ENCODE peak calls at places on chromosomes 11 and 22, in six cellular contexts. Z is CD4-positive, alpha-beta memory T cell; P is fibroblast of lung; A is suprapubic skin; W is Caco-2; G is HAP-1. D is an unnamed sample.

GRCh38 chr22:44139773-44140172 is 41.0 kb upstream of the PARVG start:
- DNase-seq in G (no peak), P (no peak), A (no peak), W (no peak), Z (no peak), D (no peak)

GRCh38 chr22:19661156-19661555 is 53.1 kb upstream of the SEPTIN5 start:
- DNase-seq in A (no peak), W (no peak), G (no peak), Z (no peak), P (no peak), D (no peak)

GRCh38 chr22:33227791-33228190 is 169.6 kb upstream of the SYN3 start:
- DNase-seq in P (peak; percentile 18), G (no peak), A (no peak), W (no peak), Z (no peak), D (no peak)

GRCh38 chr22:45511847-45512261 is 9.2 kb downstream of the FBLN1 start:
- DNase-seq in G (no peak), P (peak; percentile 91), A (peak; percentile 84), Z (no peak), W (no peak), D (no peak)

GRCh38 chr22:38257650-38258246 is 15.1 kb downstream of the TMEM184B start:
- DNase-seq in P (no peak), W (peak; percentile 43), Z (no peak), G (no peak), A (no peak), D (no peak)

GRCh38 chr22:29580200-29580810 is 608 bp downstream of the NIPSNAP1 start:
- DNase-seq in G (peak; percentile 44), P (no peak), A (no peak), W (peak; percentile 58), Z (peak; percentile 5), D (no peak)

GRCh38 chr22:29308791-29309262 is 2.4 kb downstream of the GAS2L1 start:
- DNase-seq in P (peak; percentile 85), A (no peak), Z (peak; percentile 46), W (no peak), G (no peak), D (no peak)

GRCh38 chr11:69000391-69000790 is 12.7 kb downstream of the MRGPRF start:
- DNase-seq in P (no peak), A (no peak), Z (no peak), W (no peak), G (no peak), D (no peak)

GRCh38 chr11:106553304-106553703 is 465.0 kb downstream of the GUCY1A2 start:
- DNase-seq in P (no peak), G (no peak), A (peak; percentile 55), W (no peak), Z (no peak), D (no peak)

GRCh38 chr11:79362358-79362757 is 78.5 kb downstream of the TENM4 start:
- DNase-seq in W (no peak), A (no peak), P (no peak), Z (no peak), G (no peak), D (no peak)

GRCh38 chr11:7552666-7553065 is 38.9 kb downstream of the PPFIBP2 start:
- DNase-seq in G (no peak), W (no peak), Z (no peak), P (no peak), A (no peak), D (no peak)

GRCh38 chr11:100791103-100791502 is 104.0 kb downstream of the ARHGAP42 start:
- DNase-seq in Z (no peak), G (peak; percentile 64), W (no peak), P (no peak), A (no peak), D (no peak)

GRCh38 chr11:67438121-67438902 is 830 bp upstream of the PTPRCAP start:
- DNase-seq in G (no peak), P (no peak), A (no peak), Z (peak; percentile 74), W (no peak), D (no peak)

GRCh38 chr22:40313007-40313406 is 33.3 kb upstream of the ADSL start:
- DNase-seq in Z (no peak), P (no peak), A (no peak), W (no peak), G (no peak), D (no peak)

GRCh38 chr11:14312736-14313438 is 46.1 kb downstream of the RRAS2 start:
- DNase-seq in P (peak; percentile 72), G (no peak), W (no peak), Z (peak; percentile 14), A (no peak), D (no peak)

GRCh38 chr11:130606781-130607511 is 158.5 kb downstream of the ADAMTS15 start:
- DNase-seq in W (no peak), G (no peak), Z (no peak), A (no peak), P (peak; percentile 62), D (no peak)

GRCh38 chr22:20761536-20761935 is 12.4 kb upstream of the SERPIND1 start:
- DNase-seq in Z (no peak), G (no peak), A (no peak), W (no peak), P (peak; percentile 65), D (no peak)

GRCh38 chr22:20750461-20751184 is 23.3 kb upstream of the SERPIND1 start:
- DNase-seq in P (peak; percentile 86), G (no peak), Z (no peak), A (no peak), W (no peak), D (no peak)

GRCh38 chr22:20566420-20567260 is 59.2 kb downstream of the MED15 start:
- DNase-seq in G (no peak), A (peak; percentile 73), W (no peak), P (peak; percentile 85), Z (peak; percentile 85), D (peak; percentile 74)

GRCh38 chr11:19602906-19603305 is 109.7 kb upstream of the NAV2 start:
- DNase-seq in G (no peak), Z (no peak), W (no peak), P (no peak), A (no peak), D (no peak)

GRCh38 chr22:39264344-39265116 is 19.7 kb upstream of the PDGFB start:
- DNase-seq in Z (no peak), G (no peak), A (no peak), W (no peak), P (no peak), D (no peak)

GRCh38 chr11:28922351-28922981 is 814.3 kb downstream of the METTL15 start:
- DNase-seq in A (no peak), Z (no peak), P (no peak), G (no peak), W (no peak), D (no peak)

GRCh38 chr11:71518506-71519471 is 8.3 kb upstream of the KRTAP5-7 start:
- DNase-seq in G (no peak), Z (no peak), P (no peak), A (peak; percentile 44), W (no peak), D (no peak)

DNA sequence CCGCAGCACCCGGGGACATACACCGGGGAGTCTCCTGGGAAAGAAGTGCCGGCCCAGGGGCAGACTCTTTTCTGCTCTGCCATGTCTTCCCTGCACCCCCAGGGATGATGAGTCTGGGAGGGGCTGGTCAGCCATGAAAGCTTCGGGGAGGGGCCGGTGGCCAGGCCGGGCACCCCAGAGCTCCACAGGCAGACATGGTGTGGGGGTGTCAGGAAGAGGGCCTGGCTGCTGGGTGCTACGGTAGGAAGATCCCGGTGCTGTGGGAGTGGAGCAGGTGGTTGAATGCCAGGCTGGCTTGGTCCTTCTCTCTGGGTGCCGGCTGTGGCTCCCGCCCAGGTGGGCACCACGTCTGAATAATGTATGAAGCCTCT is 17.4 kb downstream of the LSP1 start:
- DNase-seq in W (no peak), A (no peak), G (no peak), P (no peak), Z (no peak), D (no peak)
- H3K4me3 ChIP-seq in W (no peak overlapping the region), A (peak overlapping the region; percentile 43), G (no peak overlapping the region), P (no peak overlapping the region), Z (no peak overlapping the region), D (no peak overlapping the region)

DNA sequence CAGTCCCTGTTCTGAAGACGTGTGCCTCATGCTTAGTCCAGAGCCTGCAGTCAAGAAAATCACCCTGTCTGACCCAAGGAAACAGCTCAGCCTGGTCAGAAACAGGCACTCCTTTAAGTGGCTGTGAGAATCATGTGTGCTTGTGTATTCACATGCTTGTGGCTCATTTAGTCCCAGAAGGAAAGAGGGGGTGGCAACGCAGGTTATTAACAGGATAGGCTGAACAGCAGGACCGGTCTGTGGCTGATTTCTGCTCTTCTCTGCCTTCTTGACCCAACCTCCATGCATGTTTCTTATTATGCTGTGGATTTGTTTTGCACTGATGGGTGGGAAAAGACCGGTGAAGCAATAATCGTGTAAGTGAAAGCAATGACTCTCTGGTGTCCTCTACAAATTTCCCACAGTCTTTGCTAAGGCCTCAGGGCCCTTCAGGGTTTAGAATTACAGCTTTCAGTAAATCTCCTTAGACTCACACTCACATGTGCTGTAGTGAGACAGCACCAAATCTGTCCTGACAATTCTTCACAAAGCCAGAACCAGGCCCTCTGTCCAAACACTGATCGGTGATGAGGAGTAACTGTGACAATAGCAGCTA is 288.1 kb downstream of the ETS1 start:
- DNase-seq in P (no peak), G (no peak), Z (no peak), W (no peak), A (no peak), D (no peak)
- H3K4me1 ChIP-seq in P (no peaks in the 10 kb centered on the region), G (no peaks in the 10 kb centered on the region), Z (peaks cover 98% of the 10 kb centered on the region), W (no peaks in the 10 kb centered on the region), A (peaks cover 19% of the 10 kb centered on the region), D (no peaks in the 10 kb centered on the region)

GRCh38 chr11:74492084-74492483 is 1.4 kb downstream of the LIPT2 start:
- DNase-seq in P (no peak), A (no peak), G (no peak), W (no peak), Z (no peak), D (no peak)
- H3K4me3 ChIP-seq in P (no peak overlapping the region), A (no peak overlapping the region), G (no peak overlapping the region), W (peak overlapping the region; percentile 17), Z (no peak overlapping the region), D (peak overlapping the region; percentile 70)

GRCh38 chr11:35151241-35151640 is 12.3 kb downstream of the CD44 start:
- DNase-seq in A (no peak), G (no peak), P (peak; percentile 69), W (no peak), Z (no peak), D (no peak)
- H3K4me1 ChIP-seq in A (peaks cover 92% of the 10 kb centered on the region), G (no peaks in the 10 kb centered on the region), P (peaks cover 8% of the 10 kb centered on the region), W (peaks cover 35% of the 10 kb centered on the region), Z (peaks cover 100% of the 10 kb centered on the region), D (peaks cover 92% of the 10 kb centered on the region)

DNA sequence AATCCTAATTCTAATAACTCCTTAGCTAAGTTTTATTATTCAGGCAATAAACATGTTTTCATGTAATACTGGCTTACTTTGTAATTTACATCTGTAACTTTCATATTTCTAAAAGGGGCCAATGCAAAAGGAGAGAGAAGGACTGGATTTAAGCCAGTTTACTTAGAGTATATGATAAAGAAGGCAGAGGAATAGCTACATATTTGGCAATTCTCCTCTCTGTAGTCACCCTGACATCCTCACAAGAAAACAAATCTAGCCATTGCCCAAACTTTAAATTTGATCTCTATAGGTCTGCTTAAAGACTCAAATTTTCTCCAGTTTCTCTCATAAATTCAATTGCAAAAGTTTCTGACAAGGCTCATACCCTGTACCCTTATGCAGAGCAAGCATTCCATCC is 2.1 kb downstream of the FIBIN start:
- DNase-seq in G (no peak), A (no peak), Z (no peak), P (no peak), W (no peak), D (no peak)
- H3K4me3 ChIP-seq in G (no peak overlapping the region), A (peak overlapping the region; percentile 52), Z (no peak overlapping the region), P (no peak overlapping the region), W (no peak overlapping the region), D (no peak overlapping the region)

GRCh38 chr22:47219789-47220188 is 457.3 kb downstream of the TBC1D22A start:
- DNase-seq in Z (no peak), G (no peak), P (no peak), W (no peak), A (peak; percentile 27), D (no peak)
- H3K4me1 ChIP-seq in Z (no peaks in the 10 kb centered on the region), G (no peaks in the 10 kb centered on the region), P (no peaks in the 10 kb centered on the region), W (no peaks in the 10 kb centered on the region), A (no peaks in the 10 kb centered on the region), D (no peaks in the 10 kb centered on the region)

D was measured in PC-9.